ENCODE peak calls at places on chromosomes 16 and 17, in four cellular contexts. C is cardiac muscle cell, K is psoas muscle, A is prostate gland. O is an unnamed sample. For H3K27me3 and H3K4me1, the result is how much of the 10 kb centered on the place peaks cover.

GRCh38 chr17:65941500-65941899 is 250.4 kb downstream of the CEP112 start:
- DNase-seq in C (no peak), K (no peak), A (no peak), O (no peak)

GRCh38 chr17:44607836-44608690 is 48.2 kb upstream of the MEIOC start:
- DNase-seq in C (no peak), K (no peak), A (no peak), O (no peak)

GRCh38 chr16:87602005-87602790 is at the start of gene JPH3:
- DNase-seq in C (peak), K (no peak), A (no peak), O (no peak)

GRCh38 chr17:69640073-69640472 is 225.6 kb downstream of the MAP2K6 start:
- DNase-seq in C (no peak), K (no peak), A (no peak), O (no peak)

GRCh38 chr16:12539185-12539929 is 264.3 kb downstream of the CPPED1 start:
- DNase-seq in C (no peak), K (no peak), A (no peak), O (no peak)

GRCh38 chr17:1241904-1242303 is 28.3 kb upstream of the BHLHA9 start:
- DNase-seq in C (no peak), K (no peak), A (peak), O (no peak)

GRCh38 chr17:42596386-42596785 is 12.8 kb downstream of the RETREG3 start:
- DNase-seq in C (no peak), K (no peak), A (no peak), O (no peak)

GRCh38 chr17:45692661-45693060 is 91.5 kb upstream of the CRHR1 start:
- DNase-seq in C (no peak), K (no peak), A (no peak), O (no peak)

GRCh38 chr16:67562918-67563707 is 787 bp downstream of the CTCF start:
- DNase-seq in C (peak), K (peak), A (peak), O (peak)

GRCh38 chr17:1252203-1252608 is 18.0 kb upstream of the BHLHA9 start:
- DNase-seq in C (no peak), K (no peak), A (no peak), O (peak)

GRCh38 chr16:54509406-54509931 is 222.9 kb upstream of the IRX3 start:
- DNase-seq in C (no peak), K (no peak), A (peak), O (no peak)

GRCh38 chr16:54507091-54507490 is 220.5 kb upstream of the IRX3 start:
- DNase-seq in C (no peak), K (no peak), A (no peak), O (no peak)

GRCh38 chr16:54504372-54504771 is 217.8 kb upstream of the IRX3 start:
- DNase-seq in C (peak), K (peak), A (no peak), O (no peak)

GRCh38 chr16:54505479-54506247 is 219.1 kb upstream of the IRX3 start:
- DNase-seq in C (no peak), K (no peak), A (no peak), O (no peak)

GRCh38 chr16:54506691-54507090 is 220.1 kb upstream of the IRX3 start:
- DNase-seq in C (peak), K (no peak), A (no peak), O (no peak)
- H3K27me3 ChIP-seq in C (under half), K (under half), A (under half), O (under half)

GRCh38 chr17:82231562-82232321 is 2.9 kb downstream of the SLC16A3 start:
- DNase-seq in C (peak), K (peak), A (peak), O (peak)

GRCh38 chr17:82232876-82233785 is 4.3 kb downstream of the SLC16A3 start:
- DNase-seq in C (no peak), K (peak), A (no peak), O (peak)

GRCh38 chr17:82231312-82231561 is 2.4 kb downstream of the SLC16A3 start:
- DNase-seq in C (no peak), K (no peak), A (no peak), O (no peak)

GRCh38 chr17:82230627-82231311 is 1.9 kb downstream of the SLC16A3 start:
- DNase-seq in C (peak), K (peak), A (no peak), O (peak)

DNA sequence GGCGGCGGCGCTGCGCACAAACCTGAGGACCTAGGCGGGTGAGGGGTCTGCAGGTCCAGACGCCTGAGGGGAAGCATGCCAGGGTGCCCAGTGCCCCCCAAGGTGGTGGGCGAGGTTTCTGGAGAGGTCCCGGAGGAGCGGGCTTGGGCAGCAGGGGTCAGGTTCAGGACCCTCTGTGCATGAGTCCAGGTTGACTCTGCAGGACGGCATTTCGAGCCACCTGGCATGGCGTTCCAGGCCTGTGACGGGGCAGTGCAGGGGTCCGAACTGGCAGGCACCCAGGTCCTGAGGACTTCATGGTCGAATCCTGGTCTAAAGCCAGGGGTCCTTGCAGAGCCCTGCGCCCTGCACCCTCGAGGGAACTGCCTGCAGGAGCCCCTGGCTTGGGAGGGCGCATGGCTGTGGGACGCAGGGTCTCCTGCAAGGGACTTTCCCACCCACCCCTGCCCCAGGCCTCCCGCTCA is 3.5 kb downstream of the SLC16A3 start:
- DNase-seq in C (no peak), K (no peak), A (no peak), O (no peak)
- H3K4me1 ChIP-seq in C (under half), K (half or more), A (under half), O (half or more)

DNA sequence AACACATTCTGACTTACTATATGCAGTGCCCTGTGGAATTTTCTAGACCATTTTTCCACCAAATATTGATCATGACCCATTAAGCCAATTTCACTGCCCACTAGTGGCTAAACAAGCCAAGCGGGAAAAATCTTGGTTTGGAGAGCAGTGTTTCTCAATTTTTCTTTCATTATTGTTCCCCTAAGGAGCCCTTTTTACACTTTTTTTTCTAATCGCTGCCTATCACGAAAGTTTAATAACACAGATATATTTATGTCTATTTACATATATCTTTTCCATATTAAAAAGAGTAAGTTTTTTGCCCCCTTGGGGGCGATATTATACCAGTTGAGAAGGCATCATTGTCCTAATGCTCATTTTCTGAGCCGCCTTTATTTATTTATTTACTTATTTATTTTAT is 10.8 kb upstream of the TLCD3B start:
- DNase-seq in C (peak), K (no peak), A (no peak), O (no peak)
- TF ChIP-seq CTCF in C (peak), K (peak), A (peak), O (peak)

DNA sequence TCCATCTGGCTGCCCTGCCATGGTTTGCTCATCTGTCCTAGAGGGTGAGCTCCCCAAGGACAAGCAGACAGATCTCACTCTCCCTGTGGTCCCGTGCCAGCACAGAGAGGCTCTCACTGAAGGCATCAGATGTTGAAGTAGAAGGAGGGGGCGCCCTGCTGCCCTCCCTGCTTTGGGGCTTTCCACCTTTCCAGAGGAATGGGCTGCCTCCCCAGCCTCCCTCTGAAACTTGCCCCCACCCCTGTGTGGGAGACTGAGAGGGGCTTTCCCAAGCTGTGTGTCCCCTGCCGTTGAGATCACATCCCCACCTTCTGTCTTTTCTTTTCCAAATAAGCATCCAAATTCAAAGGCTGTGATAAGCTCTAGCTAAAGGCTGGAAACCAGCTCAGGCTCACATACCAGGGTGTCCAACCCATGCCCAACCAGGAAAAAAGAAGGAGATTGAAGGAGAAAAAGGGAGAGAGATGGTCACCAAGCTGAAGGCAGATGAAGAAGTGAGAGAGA is 146.1 kb upstream of the LHX1 start:
- DNase-seq in C (no peak), K (no peak), A (no peak), O (no peak)
- H3K27me3 ChIP-seq in C (under half), K (under half), A (under half), O (half or more)